ENCODE peak calls at places on chromosomes 12 and 14, in ten cellular contexts. W is transverse colon, P is Peyer's patch, G is K562, B is stomach, Z is thyroid gland, C is uterus, M is IMR-90, U is HCT116, K is spleen. H is an unnamed sample.

GRCh38 chr12:103586791-103587370 is at the start of gene STAB2:
- DNase-seq in W (no peak), P (no peak), G (no peak), B (no peak), Z (no peak), C (no peak), M (no peak), U (no peak), K (peak), H (no peak)

GRCh38 chr14:104373055-104373854 is 206.3 kb upstream of the C14orf180 start:
- DNase-seq in W (no peak), P (no peak), G (no peak), B (no peak), Z (no peak), C (no peak), M (no peak), U (no peak), K (peak), H (no peak)

GRCh38 chr12:16568873-16569272 is 37.1 kb downstream of the LMO3 start:
- DNase-seq in W (no peak), P (no peak), G (no peak), B (no peak), Z (no peak), C (no peak), M (no peak), U (no peak), K (no peak), H (no peak)

GRCh38 chr14:103522649-103523582 is at the start of gene CKB:
- DNase-seq in W (peak), P (no peak), G (peak), B (peak), Z (peak), C (peak), M (peak), U (no peak), K (peak), H (no peak)

GRCh38 chr12:25421651-25422150 is 131.4 kb downstream of the LMNTD1 start:
- DNase-seq in W (no peak), P (no peak), G (no peak), B (no peak), Z (no peak), C (no peak), M (peak), U (no peak), K (no peak), H (no peak)

GRCh38 chr14:68926236-68926635 is 52.9 kb downstream of the ACTN1 start:
- DNase-seq in W (no peak), P (no peak), G (no peak), B (no peak), Z (no peak), C (no peak), M (no peak), U (no peak), K (no peak), H (no peak)

GRCh38 chr12:97757431-97758091 is 295.0 kb downstream of the RMST start:
- DNase-seq in W (no peak), P (no peak), G (no peak), B (no peak), Z (no peak), C (no peak), M (no peak), U (no peak), K (no peak), H (no peak)

GRCh38 chr12:60148831-60149230 is 553.0 kb downstream of the SLC16A7 start:
- DNase-seq in W (no peak), P (no peak), G (no peak), B (no peak), Z (no peak), C (no peak), M (peak), U (peak), K (no peak), H (no peak)

GRCh38 chr14:77158175-77158908 is 16.8 kb upstream of the ZDHHC22 start:
- DNase-seq in W (no peak), P (no peak), G (peak), B (no peak), Z (peak), C (no peak), M (peak), U (no peak), K (peak), H (no peak)

GRCh38 chr12:52677126-52677525 is 3.1 kb downstream of the KRT1 start:
- DNase-seq in W (no peak), P (no peak), G (no peak), B (no peak), Z (no peak), C (no peak), M (no peak), U (no peak), K (no peak), H (no peak)

GRCh38 chr12:122265931-122266771 is at the start of gene VPS33A:
- DNase-seq in W (peak), P (peak), G (peak), B (peak), Z (peak), C (peak), M (peak), U (peak), K (peak), H (no peak)

GRCh38 chr12:96146747-96147146 is 47.4 kb upstream of the ELK3 start:
- DNase-seq in W (no peak), P (no peak), G (no peak), B (no peak), Z (no peak), C (no peak), M (no peak), U (no peak), K (no peak), H (no peak)

GRCh38 chr12:41188058-41188840 is at the start of gene PDZRN4:
- DNase-seq in W (peak), P (peak), G (no peak), B (no peak), Z (peak), C (no peak), M (no peak), U (no peak), K (peak), H (no peak)

GRCh38 chr12:105221588-105222325 is 14.2 kb downstream of the APPL2 start:
- DNase-seq in W (no peak), P (no peak), G (no peak), B (no peak), Z (no peak), C (no peak), M (no peak), U (no peak), K (no peak), H (no peak)

GRCh38 chr14:96888593-96888992 is 91.4 kb downstream of the VRK1 start:
- DNase-seq in W (no peak), P (no peak), G (no peak), B (no peak), Z (peak), C (no peak), M (no peak), U (no peak), K (no peak), H (no peak)

DNA sequence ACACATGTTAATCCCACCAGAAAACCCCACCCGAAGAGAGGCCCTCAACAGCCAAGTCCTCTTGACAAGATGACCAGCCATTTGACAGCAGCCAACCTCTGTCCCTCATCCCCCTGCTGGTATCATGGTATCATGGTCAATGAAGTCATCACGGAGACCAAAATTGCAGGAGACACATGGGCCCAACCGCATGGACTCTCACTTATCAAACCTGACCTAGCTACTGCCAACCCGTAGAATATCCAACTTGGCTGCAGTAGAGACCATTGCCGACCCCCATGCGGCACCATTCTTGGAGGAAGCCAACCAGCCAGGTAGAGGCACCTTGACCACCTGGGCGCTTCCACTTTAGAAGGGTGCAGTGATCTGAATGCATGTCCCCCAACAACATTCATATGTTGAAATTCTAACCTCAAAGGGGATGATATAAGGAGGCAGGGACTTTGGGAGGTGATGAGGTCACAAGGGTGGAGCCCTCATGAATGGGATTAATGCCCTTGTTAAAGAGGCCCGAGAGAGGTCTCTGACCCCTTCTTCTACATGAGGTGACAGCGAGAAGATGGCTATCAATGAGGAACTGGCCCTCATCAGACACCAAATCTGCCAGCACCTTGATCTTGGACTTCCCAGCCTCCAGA is 33.3 kb downstream of the DIO3 start:
- DNase-seq in W (no peak), P (no peak), G (no peak), B (no peak), Z (no peak), C (no peak), M (no peak), U (no peak), K (no peak), H (peak)
- H3K27ac ChIP-seq in W (no peak), P (no peak), G (no peak), B (no peak), Z (no peak), C (no peak), M (no peak), U (no peak), K (no peak), H (no peak)

DNA sequence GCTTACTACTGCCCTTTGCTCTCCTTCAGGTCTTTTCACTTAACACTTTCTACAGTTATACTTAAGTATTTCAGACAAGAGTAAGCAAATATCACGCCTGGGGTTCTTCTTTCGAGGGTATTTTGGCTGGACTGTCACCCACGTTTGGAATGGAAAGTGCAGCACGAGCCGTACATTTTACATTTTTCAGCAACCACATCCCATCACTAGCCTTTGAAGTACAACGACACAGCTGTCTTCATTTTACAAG is 349 bp upstream of the FAM177A1 start:
- DNase-seq in W (no peak), P (no peak), G (no peak), B (no peak), Z (no peak), C (no peak), M (no peak), U (no peak), K (no peak), H (no peak)
- TF ChIP-seq POLR2A in W (no peak), P (no peak), G (no peak), B (no peak), Z (no peak), C (no peak), M (no peak), U (no peak), K (peak), H (peak)

DNA sequence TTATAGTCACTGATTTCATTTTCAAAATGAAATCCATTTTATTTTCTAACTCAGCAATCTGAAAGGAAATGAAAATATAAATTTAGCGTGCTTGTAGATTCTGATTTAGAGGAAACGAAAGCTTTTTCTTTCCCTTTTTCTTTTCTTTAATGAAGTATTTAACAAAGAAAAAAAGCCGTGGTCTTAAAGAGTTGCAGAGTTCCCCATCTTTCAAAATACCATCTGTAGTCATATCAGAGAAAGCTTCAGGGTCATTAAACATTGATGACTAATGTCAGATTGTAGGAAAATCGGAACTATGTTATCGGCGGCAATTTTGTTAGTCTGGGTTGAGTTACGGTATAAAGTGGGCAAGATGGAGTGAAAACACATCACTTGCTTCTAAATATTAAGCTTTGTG is 32.3 kb downstream of the DRAM1 start:
- DNase-seq in W (no peak), P (no peak), G (no peak), B (no peak), Z (no peak), C (no peak), M (no peak), U (no peak), K (no peak), H (no peak)
- H3K27ac ChIP-seq in W (no peak), P (no peak), G (no peak), B (peak), Z (no peak), C (no peak), M (no peak), U (no peak), K (peak), H (no peak)

GRCh38 chr14:98101323-98101722 is 1170.7 kb downstream of the BCL11B start:
- DNase-seq in W (no peak), P (no peak), G (no peak), B (no peak), Z (no peak), C (no peak), M (no peak), U (no peak), K (no peak), H (no peak)
- TF ChIP-seq POLR2A in W (no peak), P (no peak), G (no peak), B (no peak), Z (no peak), C (no peak), M (no peak), U (no peak), K (no peak), H (no peak)

DNA sequence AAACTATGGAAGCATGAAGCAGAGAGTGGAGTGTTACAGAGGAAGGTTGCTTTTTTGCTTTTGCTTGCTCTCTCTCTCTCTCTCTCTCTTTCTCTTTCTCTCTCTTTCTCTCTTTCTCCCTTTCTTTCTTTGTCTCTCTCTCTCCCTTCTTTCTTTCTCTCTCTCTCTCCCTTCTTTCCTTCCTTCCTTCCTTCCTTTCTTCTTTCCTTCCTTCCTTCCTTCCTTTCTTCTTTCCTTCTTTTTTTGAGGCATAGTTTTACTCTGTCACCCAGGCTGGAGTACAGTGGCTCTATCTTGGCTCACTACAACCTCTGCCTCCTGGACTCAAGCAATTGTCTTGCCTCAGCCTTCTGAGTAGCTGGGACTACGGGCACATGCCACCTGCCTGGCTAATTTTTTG is 7.6 kb downstream of the ARHGDIB start:
- DNase-seq in W (no peak), P (no peak), G (no peak), B (no peak), Z (no peak), C (no peak), M (no peak), U (no peak), K (no peak), H (no peak)
- H3K27ac ChIP-seq in W (peak), P (peak), G (no peak), B (peak), Z (peak), C (peak), M (no peak), U (no peak), K (peak), H (no peak)